ENCODE peak calls at places on chromosomes 1 and 21, in ten cellular contexts. S is activated T-cell treated with anti-CD3 and anti-CD28 coated beads for 1 hour; O is HFF-Myc; E is astrocyte of the cerebellum; X is RKO; Q is T-helper 2 cell; V is CD8-positive, alpha-beta memory T cell; K is fibroblast of the conjunctiva; C is T-helper 17 cell; P is skeletal muscle cell. T is an unnamed sample.

GRCh38 chr1:38941527-38942019 is at the start of gene RHBDL2:
- DNase-seq in S (no peak), O (no peak), E (no peak), X (no peak), Q (no peak), V (no peak), K (no peak), C (no peak), P (no peak), T (no peak)

GRCh38 chr1:103448560-103448959 is 76.9 kb upstream of the RNPC3 start:
- DNase-seq in S (no peak), O (no peak), E (peak), X (no peak), Q (no peak), V (no peak), K (no peak), C (no peak), P (no peak), T (peak)

GRCh38 chr1:183822081-183822611 is 17.2 kb downstream of the RGL1 start:
- DNase-seq in S (no peak), O (no peak), E (peak), X (no peak), Q (no peak), V (no peak), K (no peak), C (no peak), P (no peak), T (no peak)

GRCh38 chr21:39854572-39854971 is 12.7 kb upstream of the PCP4 start:
- DNase-seq in S (no peak), O (no peak), E (no peak), X (no peak), Q (no peak), V (no peak), K (no peak), C (no peak), P (no peak), T (no peak)

GRCh38 chr1:3125546-3126368 is 56.8 kb downstream of the PRDM16 start:
- DNase-seq in S (no peak), O (no peak), E (no peak), X (no peak), Q (no peak), V (no peak), K (no peak), C (no peak), P (no peak), T (no peak)

GRCh38 chr1:231226161-231226560 is 14.9 kb upstream of the GNPAT start:
- DNase-seq in S (no peak), O (no peak), E (no peak), X (no peak), Q (no peak), V (no peak), K (no peak), C (no peak), P (no peak), T (no peak)

GRCh38 chr1:245753807-245754206 is 599.0 kb downstream of the KIF26B start:
- DNase-seq in S (no peak), O (no peak), E (no peak), X (no peak), Q (no peak), V (no peak), K (no peak), C (no peak), P (no peak), T (no peak)

GRCh38 chr1:224759570-224760562 is 143.7 kb downstream of the CNIH3 start:
- DNase-seq in S (no peak), O (no peak), E (no peak), X (no peak), Q (no peak), V (no peak), K (no peak), C (no peak), P (peak), T (no peak)

GRCh38 chr1:1946540-1946939 is 27.5 kb upstream of the TMEM52 start:
- DNase-seq in S (no peak), O (no peak), E (no peak), X (no peak), Q (no peak), V (no peak), K (no peak), C (no peak), P (no peak), T (no peak)

GRCh38 chr1:243407284-243408018 is 151.6 kb downstream of the SDCCAG8 start:
- DNase-seq in S (no peak), O (no peak), E (no peak), X (no peak), Q (no peak), V (no peak), K (peak), C (no peak), P (peak), T (no peak)

GRCh38 chr21:42747267-42747701 is 93.9 kb downstream of the PDE9A start:
- DNase-seq in S (no peak), O (no peak), E (no peak), X (no peak), Q (no peak), V (no peak), K (no peak), C (no peak), P (no peak), T (no peak)

GRCh38 chr1:167881069-167881468 is 32.9 kb downstream of the ADCY10 start:
- DNase-seq in S (no peak), O (no peak), E (no peak), X (peak), Q (no peak), V (no peak), K (no peak), C (no peak), P (no peak), T (peak)

GRCh38 chr21:37455504-37455911 is 88.9 kb downstream of the DYRK1A start:
- DNase-seq in S (no peak), O (no peak), E (no peak), X (no peak), Q (no peak), V (no peak), K (no peak), C (no peak), P (no peak), T (no peak)

GRCh38 chr1:65141394-65141793 is 6.6 kb upstream of the AK4 start:
- DNase-seq in S (no peak), O (peak), E (no peak), X (no peak), Q (no peak), V (no peak), K (peak), C (no peak), P (peak), T (peak)

GRCh38 chr1:169367096-169367685 is 406 bp downstream of the NME7 start:
- DNase-seq in S (no peak), O (no peak), E (no peak), X (peak), Q (no peak), V (no peak), K (no peak), C (no peak), P (no peak), T (no peak)

GRCh38 chr1:199551967-199552565 is 475.4 kb upstream of the NR5A2 start:
- DNase-seq in S (no peak), O (peak), E (peak), X (peak), Q (no peak), V (no peak), K (peak), C (no peak), P (peak), T (peak)

GRCh38 chr1:215992620-215993019 is 425.5 kb downstream of the KCTD3 start:
- DNase-seq in S (no peak), O (peak), E (peak), X (peak), Q (no peak), V (no peak), K (peak), C (no peak), P (no peak), T (no peak)

GRCh38 chr1:186218661-186219352 is 156.2 kb downstream of the TPR start:
- DNase-seq in S (no peak), O (no peak), E (no peak), X (no peak), Q (no peak), V (no peak), K (no peak), C (no peak), P (no peak), T (no peak)

GRCh38 chr21:25637846-25638245 is 1.2 kb upstream of the JAM2 start:
- DNase-seq in S (no peak), O (no peak), E (no peak), X (no peak), Q (no peak), V (no peak), K (no peak), C (no peak), P (no peak), T (no peak)

GRCh38 chr1:180802849-180803248 is 109.8 kb upstream of the KIAA1614 start:
- DNase-seq in S (no peak), O (no peak), E (no peak), X (no peak), Q (no peak), V (no peak), K (no peak), C (no peak), P (no peak), T (no peak)

GRCh38 chr1:118132000-118132399 is 53.0 kb downstream of the SPAG17 start:
- DNase-seq in S (no peak), O (no peak), E (no peak), X (no peak), Q (no peak), V (no peak), K (no peak), C (no peak), P (no peak), T (no peak)

GRCh38 chr1:116167625-116168276 is 56.6 kb downstream of the MAB21L3 start:
- DNase-seq in S (no peak), O (no peak), E (no peak), X (no peak), Q (no peak), V (no peak), K (no peak), C (no peak), P (no peak), T (peak)

GRCh38 chr1:244289976-244290375 is 161.7 kb downstream of the ADSS2 start:
- DNase-seq in S (no peak), O (no peak), E (no peak), X (no peak), Q (no peak), V (no peak), K (no peak), C (no peak), P (no peak), T (no peak)

GRCh38 chr1:167342846-167343245 is 122.2 kb downstream of the POU2F1 start:
- DNase-seq in S (no peak), O (no peak), E (no peak), X (peak), Q (no peak), V (no peak), K (no peak), C (no peak), P (no peak), T (no peak)

GRCh38 chr21:36459098-36459497 is 20.8 kb downstream of the CLDN14 start:
- DNase-seq in S (no peak), O (no peak), E (no peak), X (no peak), Q (no peak), V (no peak), K (no peak), C (no peak), P (no peak), T (no peak)

GRCh38 chr1:237834048-237834447 is 56.7 kb downstream of the ZP4 start:
- DNase-seq in S (no peak), O (no peak), E (no peak), X (no peak), Q (no peak), V (no peak), K (no peak), C (no peak), P (no peak), T (no peak)

GRCh38 chr1:15937706-15938168 is 38.2 kb downstream of the ZBTB17 start:
- DNase-seq in S (no peak), O (no peak), E (peak), X (peak), Q (no peak), V (no peak), K (no peak), C (no peak), P (no peak), T (no peak)

T was measured in kidney epithelial cell.